ENCODE peak calls at places on chromosomes 3 and 15, in six cellular contexts. D is psoas muscle, M is IMR-90, G is left ventricle myocardium inferior, H is heart left ventricle, L is heart right ventricle. U is an unnamed sample.

GRCh38 chr3:48466386-48467109 is 20.0 kb downstream of the ATRIP start:
- DNase-seq in H (no peak), D (no peak), G (peak), L (peak), M (no peak), U (no peak)

GRCh38 chr3:113531826-113532697 is at the start of gene SIDT1:
- DNase-seq in D (no peak), H (no peak), M (no peak), G (no peak), L (no peak), U (no peak)

GRCh38 chr3:127016461-127016860 is 33.5 kb downstream of the PLXNA1 start:
- DNase-seq in D (no peak), G (no peak), L (no peak), H (no peak), M (no peak), U (no peak)

GRCh38 chr3:193987186-193987585 is 148.8 kb upstream of the HES1 start:
- DNase-seq in H (no peak), G (no peak), M (no peak), D (no peak), L (no peak), U (no peak)

GRCh38 chr15:94266000-94266399 is 34.6 kb downstream of the MCTP2 start:
- DNase-seq in H (no peak), G (no peak), D (no peak), M (peak), L (no peak), U (no peak)

GRCh38 chr3:167187211-167187610 is 192.9 kb downstream of the ZBBX start:
- DNase-seq in L (no peak), H (no peak), M (no peak), G (no peak), D (no peak), U (no peak)

GRCh38 chr3:171334465-171334811 is 125.8 kb downstream of the TNIK start:
- DNase-seq in D (peak), L (peak), G (peak), H (no peak), M (no peak), U (no peak)

GRCh38 chr3:174862666-174863065 is 3.5 kb downstream of the NAALADL2 start:
- DNase-seq in H (no peak), M (peak), D (no peak), L (no peak), G (no peak), U (no peak)

GRCh38 chr3:178850452-178851166 is 221.0 kb downstream of the ZMAT3 start:
- DNase-seq in G (no peak), D (no peak), M (no peak), L (no peak), H (no peak), U (no peak)

GRCh38 chr3:70861855-70862254 is 549.4 kb upstream of the MDFIC2 start:
- DNase-seq in M (peak), L (peak), G (no peak), D (no peak), H (no peak), U (no peak)

GRCh38 chr3:157589168-157589567 is 86.0 kb upstream of the VEPH1 start:
- DNase-seq in H (no peak), L (no peak), M (no peak), D (no peak), G (no peak), U (no peak)

GRCh38 chr3:157595259-157595658 is 92.0 kb upstream of the VEPH1 start:
- DNase-seq in D (no peak), M (no peak), L (no peak), H (no peak), G (no peak), U (no peak)

GRCh38 chr3:157592769-157593168 is 89.6 kb upstream of the VEPH1 start:
- DNase-seq in H (no peak), G (no peak), D (no peak), L (no peak), M (no peak), U (no peak)

GRCh38 chr3:157590273-157590672 is 87.1 kb upstream of the VEPH1 start:
- DNase-seq in M (no peak), D (no peak), L (no peak), H (no peak), G (no peak), U (no peak)

DNA sequence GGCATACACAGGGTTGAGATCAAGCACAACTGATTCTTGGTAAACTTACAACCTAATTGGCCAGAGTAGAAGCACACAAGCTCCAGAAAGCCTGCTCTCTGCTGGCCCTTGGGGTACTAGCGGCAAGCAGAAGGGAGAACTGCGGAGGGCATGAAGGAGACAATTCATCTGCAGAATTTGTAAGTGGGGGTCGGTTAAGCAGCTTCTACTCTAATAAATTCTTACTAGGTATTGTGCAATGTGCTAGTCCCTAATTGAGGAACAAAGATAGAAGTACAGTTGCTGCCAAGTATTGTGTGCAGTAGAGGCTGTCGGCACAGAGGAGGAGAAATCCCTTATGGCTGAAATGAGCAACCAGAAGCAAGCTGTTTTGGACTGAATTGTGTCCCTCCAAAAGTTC is 91.2 kb upstream of the VEPH1 start:
- DNase-seq in D (no peak), H (no peak), L (no peak), G (no peak), M (no peak), U (no peak)
- TF ChIP-seq CTCF in D (no peak), H (no peak), L (no peak), G (peak), M (no peak), U (no peak)

DNA sequence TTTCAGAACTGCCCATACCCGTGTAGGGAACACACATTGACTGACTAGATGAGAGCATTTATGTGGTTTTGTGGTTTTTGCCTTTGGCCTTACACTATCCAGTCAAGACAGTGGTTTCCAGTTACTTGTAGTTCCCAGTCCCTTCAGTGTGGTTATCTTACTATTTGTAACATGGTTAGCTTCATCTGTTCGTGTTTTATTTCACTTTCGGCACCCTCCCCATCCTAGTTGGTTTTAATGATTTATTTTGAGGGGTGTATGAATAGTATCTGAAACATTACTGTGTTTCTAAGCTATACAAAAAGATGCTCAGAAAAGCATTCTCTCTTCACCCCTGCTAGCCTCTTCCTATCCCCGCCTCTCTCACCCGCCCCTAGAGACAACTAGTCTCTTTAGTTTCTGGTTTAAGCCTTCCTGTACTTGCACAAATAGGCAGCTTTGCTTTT is 14.1 kb downstream of the LYSMD4 start:
- DNase-seq in H (no peak), D (no peak), G (no peak), L (no peak), M (peak), U (no peak)
- H3K27ac ChIP-seq in H (no peak), D (peak), G (no peak), L (no peak), M (no peak), U (no peak)

GRCh38 chr15:78599189-78599588 is 21.6 kb downstream of the CHRNA3 start:
- DNase-seq in L (no peak), G (no peak), H (no peak), D (no peak), M (no peak), U (no peak)
- H3K4me3 ChIP-seq in L (no peak), G (no peak), H (no peak), D (no peak), M (no peak), U (no peak)

GRCh38 chr3:52893723-52894122 is 3.6 kb downstream of the STIMATE start:
- DNase-seq in H (no peak), M (no peak), D (no peak), G (no peak), L (no peak), U (no peak)

GRCh38 chr3:52891615-52892081 is 5.7 kb downstream of the STIMATE start:
- DNase-seq in D (no peak), M (peak), L (no peak), G (no peak), H (no peak), U (no peak)

GRCh38 chr3:52891164-52891563 is 6.2 kb downstream of the STIMATE start:
- DNase-seq in G (no peak), L (no peak), H (no peak), M (no peak), D (no peak), U (no peak)

GRCh38 chr3:52892290-52892624 is 5.1 kb downstream of the STIMATE start:
- DNase-seq in D (no peak), H (no peak), L (no peak), M (no peak), G (no peak), U (no peak)

DNA sequence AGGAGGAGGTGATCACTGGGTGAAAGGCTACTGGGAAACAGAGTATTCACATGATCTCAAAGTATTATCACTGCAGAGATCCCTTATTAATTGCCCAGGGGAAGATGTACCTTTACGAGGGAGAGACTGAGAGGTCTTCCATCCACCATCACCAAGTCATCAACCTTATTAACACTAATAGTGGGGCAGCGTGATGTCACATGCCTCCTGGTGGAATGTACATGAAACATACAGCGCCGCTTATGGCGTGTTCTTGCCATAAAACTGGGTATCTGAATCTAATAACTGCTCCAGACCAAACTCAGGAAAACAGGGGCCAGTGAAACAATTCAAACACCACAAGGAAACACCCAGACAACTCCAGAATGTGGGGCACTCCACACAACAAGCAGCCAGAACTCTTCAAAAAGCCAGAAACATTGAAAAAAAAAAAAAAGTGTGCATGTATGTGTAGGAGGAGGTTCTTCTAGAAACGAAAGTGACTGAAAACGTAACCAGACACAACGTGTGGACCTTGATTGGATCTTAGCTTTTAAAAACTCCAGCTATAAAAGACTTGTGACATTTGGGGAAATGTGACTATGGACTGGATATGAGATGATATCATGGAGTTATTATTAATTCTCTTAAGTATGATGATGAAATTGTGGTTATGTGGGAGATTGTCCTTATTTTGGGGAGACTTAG is 4.6 kb downstream of the STIMATE start:
- DNase-seq in M (no peak), L (no peak), G (no peak), D (no peak), H (no peak), U (no peak)
- TF ChIP-seq CTCF in M (no peak), L (peak), G (no peak), D (no peak), H (no peak), U (no peak)